ENCODE peak calls at places on chromosomes 5 and 9, in eight cellular contexts. Z is activated CD8-positive, alpha-beta memory T cell treated with anti-CD3 and anti-CD28 coated beads, Interleukin-2, amount 10 ng/mL, durations not matched to agents 7 days and 5 days; P is neural progenitor cell; O is HT1080; G is HS-5; J is effector memory CD4-positive, alpha-beta T cell; K is stimulated activated CD8-positive, alpha-beta memory T cell treated with anti-CD3 and anti-CD28 coated beads, Interleukin-12 subunit alpha, Interleukin-12 subunit beta, amount 100 ng/mL, for 1 hour; Y is adrenal gland. E is an unnamed sample.

GRCh38 chr5:149671544-149671943 is 58.6 kb upstream of the PPARGC1B start:
- DNase-seq in Z (no peak), P (no peak), O (no peak), G (no peak), J (no peak), K (no peak), Y (no peak), E (no peak)

GRCh38 chr5:175657593-175658271 is at the start of gene HRH2:
- DNase-seq in Z (peak), P (peak), O (peak), G (peak), J (no peak), K (no peak), Y (peak), E (peak)

GRCh38 chr9:82560457-82560904 is 502.5 kb downstream of the RASEF start:
- DNase-seq in Z (no peak), P (no peak), O (no peak), G (no peak), J (no peak), K (no peak), Y (no peak), E (no peak)

GRCh38 chr5:91367908-91368648 is 15.0 kb downstream of the ARRDC3 start:
- DNase-seq in Z (no peak), P (no peak), O (no peak), G (no peak), J (no peak), K (no peak), Y (no peak), E (no peak)

GRCh38 chr5:427415-428087 is 15.4 kb upstream of the EXOC3 start:
- DNase-seq in Z (peak), P (no peak), O (no peak), G (no peak), J (no peak), K (no peak), Y (no peak), E (no peak)

GRCh38 chr9:694499-695154 is 146.9 kb upstream of the DMRT1 start:
- DNase-seq in Z (no peak), P (no peak), O (peak), G (peak), J (no peak), K (no peak), Y (no peak), E (no peak)

GRCh38 chr5:78644741-78645300 is 3.8 kb downstream of the LHFPL2 start:
- DNase-seq in Z (no peak), P (no peak), O (no peak), G (no peak), J (no peak), K (no peak), Y (no peak), E (no peak)

GRCh38 chr9:5532301-5532700 is 22.0 kb downstream of the PDCD1LG2 start:
- DNase-seq in Z (no peak), P (no peak), O (no peak), G (no peak), J (no peak), K (no peak), Y (no peak), E (no peak)

GRCh38 chr5:123670981-123671557 is 159.1 kb downstream of the CSNK1G3 start:
- DNase-seq in Z (peak), P (peak), O (peak), G (peak), J (no peak), K (peak), Y (peak), E (peak)

GRCh38 chr9:133252301-133252776 is 22.7 kb downstream of the ABO start:
- DNase-seq in Z (no peak), P (no peak), O (no peak), G (no peak), J (no peak), K (no peak), Y (no peak), E (no peak)

GRCh38 chr9:89604463-89605180 is at the start of gene GADD45G:
- DNase-seq in Z (peak), P (peak), O (no peak), G (no peak), J (peak), K (peak), Y (peak), E (peak)

GRCh38 chr9:75992480-75993206 is 102.2 kb downstream of the PCSK5 start:
- DNase-seq in Z (no peak), P (no peak), O (peak), G (no peak), J (no peak), K (no peak), Y (no peak), E (no peak)

GRCh38 chr9:83596899-83597504 is 25.9 kb upstream of the IDNK start:
- DNase-seq in Z (peak), P (peak), O (peak), G (no peak), J (no peak), K (no peak), Y (peak), E (no peak)

GRCh38 chr5:124996023-124996763 is 249.8 kb upstream of the ZNF608 start:
- DNase-seq in Z (no peak), P (peak), O (no peak), G (no peak), J (no peak), K (no peak), Y (no peak), E (no peak)

GRCh38 chr5:32936329-32936728 is 225.2 kb downstream of the NPR3 start:
- DNase-seq in Z (no peak), P (no peak), O (no peak), G (no peak), J (no peak), K (no peak), Y (no peak), E (no peak)

GRCh38 chr9:96136992-96137665 is 164.8 kb downstream of the HSD17B3 start:
- DNase-seq in Z (peak), P (peak), O (no peak), G (no peak), J (no peak), K (no peak), Y (no peak), E (peak)

GRCh38 chr5:139757727-139758509 is 37.7 kb upstream of the PSD2 start:
- DNase-seq in Z (no peak), P (no peak), O (no peak), G (no peak), J (no peak), K (no peak), Y (no peak), E (no peak)

GRCh38 chr5:159301351-159301911 is 28.9 kb downstream of the IL12B start:
- DNase-seq in Z (no peak), P (no peak), O (no peak), G (no peak), J (no peak), K (no peak), Y (no peak), E (no peak)

GRCh38 chr5:58453326-58453725 is 6.6 kb downstream of the PLK2 start:
- DNase-seq in Z (no peak), P (no peak), O (peak), G (no peak), J (no peak), K (no peak), Y (no peak), E (no peak)

E was measured in NCI-H2227 treated with DMSO at 0.1 percent for 48 hours.